ENCODE peak calls at places on chromosome 16, in eight cellular contexts. C is germinal center, N is amniotic epithelial cell, U is NCI-H1930, L is OCI-LY7, P is dorsolateral prefrontal cortex, O is C1 segment of cervical spinal cord, A is Ammon's horn. I is an unnamed sample.

GRCh38 chr16:67528870-67529638 is 425 bp downstream of the RIPOR1 start:
- DNase-seq in C (no peak), N (peak), U (no peak), L (peak), P (no peak), O (no peak), A (no peak), I (peak)

GRCh38 chr16:15041260-15042011 is 14.4 kb downstream of the NTAN1 start:
- DNase-seq in C (no peak), N (no peak), U (no peak), L (no peak), P (no peak), O (no peak), A (peak), I (peak)

GRCh38 chr16:70676571-70677498 is 9.0 kb downstream of the MTSS2 start:
- DNase-seq in C (no peak), N (no peak), U (no peak), L (no peak), P (peak), O (no peak), A (no peak), I (no peak)

GRCh38 chr16:52123842-52124241 is 423.1 kb downstream of the TOX3 start:
- DNase-seq in C (no peak), N (no peak), U (no peak), L (no peak), P (no peak), O (no peak), A (no peak), I (no peak)

GRCh38 chr16:12390644-12391043 is 413.0 kb downstream of the CPPED1 start:
- DNase-seq in C (no peak), N (peak), U (no peak), L (no peak), P (no peak), O (no peak), A (no peak), I (no peak)

GRCh38 chr16:4373356-4373908 is 1.8 kb downstream of the VASN start:
- DNase-seq in C (no peak), N (peak), U (no peak), L (no peak), P (no peak), O (no peak), A (no peak), I (no peak)

GRCh38 chr16:13935408-13935807 is 15.5 kb downstream of the ERCC4 start:
- DNase-seq in C (no peak), N (no peak), U (no peak), L (peak), P (no peak), O (no peak), A (no peak), I (no peak)

GRCh38 chr16:17437142-17437720 is 33.5 kb downstream of the XYLT1 start:
- DNase-seq in C (no peak), N (no peak), U (no peak), L (no peak), P (no peak), O (no peak), A (peak), I (no peak)

GRCh38 chr16:637081-638018 is 1.2 kb upstream of the METTL26 start:
- DNase-seq in C (peak), N (peak), U (peak), L (peak), P (peak), O (no peak), A (peak), I (peak)

GRCh38 chr16:46857261-46857962 is 26.4 kb upstream of the C16orf87 start:
- DNase-seq in C (no peak), N (peak), U (no peak), L (peak), P (peak), O (no peak), A (peak), I (peak)

GRCh38 chr16:65153365-65154105 is 31.7 kb upstream of the CDH11 start:
- DNase-seq in C (no peak), N (no peak), U (no peak), L (no peak), P (no peak), O (no peak), A (no peak), I (no peak)

GRCh38 chr16:51762081-51762995 is 611.3 kb upstream of the SALL1 start:
- DNase-seq in C (peak), N (peak), U (peak), L (peak), P (peak), O (no peak), A (peak), I (peak)

GRCh38 chr16:56048425-56049100 is 142.7 kb upstream of the GNAO1 start:
- DNase-seq in C (peak), N (no peak), U (no peak), L (peak), P (no peak), O (no peak), A (peak), I (peak)

GRCh38 chr16:88406096-88407041 is 23.6 kb downstream of the ZNF469 start:
- DNase-seq in C (no peak), N (no peak), U (no peak), L (no peak), P (no peak), O (no peak), A (no peak), I (peak)

GRCh38 chr16:83215417-83216001 is 588.7 kb downstream of the CDH13 start:
- DNase-seq in C (peak), N (peak), U (no peak), L (peak), P (no peak), O (no peak), A (no peak), I (peak)

GRCh38 chr16:58850019-58850626 is 116.0 kb upstream of the GOT2 start:
- DNase-seq in C (no peak), N (no peak), U (no peak), L (no peak), P (no peak), O (no peak), A (no peak), I (no peak)

GRCh38 chr16:56421313-56421712 is 4.0 kb downstream of the AMFR start:
- DNase-seq in C (peak), N (no peak), U (no peak), L (peak), P (no peak), O (no peak), A (no peak), I (no peak)

GRCh38 chr16:59204589-59204988 is 470.5 kb upstream of the GOT2 start:
- DNase-seq in C (no peak), N (no peak), U (no peak), L (no peak), P (no peak), O (no peak), A (no peak), I (no peak)

GRCh38 chr16:6573577-6573976 is 759.1 kb upstream of the RBFOX1 start:
- DNase-seq in C (no peak), N (no peak), U (peak), L (no peak), P (peak), O (no peak), A (peak), I (peak)

GRCh38 chr16:75195811-75196790 is 10.9 kb downstream of the CTRB2 start:
- DNase-seq in C (no peak), N (no peak), U (no peak), L (no peak), P (peak), O (no peak), A (no peak), I (peak)

I was measured in RPMI8226.